ENCODE peak calls at places on chromosomes 2 and 18, in seven cellular contexts. I is right lobe of liver, Z is hepatocyte, Q is lower lobe of right lung, C is fibroblast of the aortic adventitia, O is A549, M is testis. J is an unnamed sample.

GRCh38 chr2:40369619-40370397 is 82.1 kb downstream of the SLC8A1 start:
- DNase-seq in I (no peak), Z (no peak), Q (no peak), C (peak), O (no peak), M (no peak), J (no peak)

GRCh38 chr18:79007440-79007839 is 27.8 kb downstream of the SALL3 start:
- DNase-seq in I (no peak), Z (no peak), Q (no peak), C (no peak), O (no peak), M (no peak), J (no peak)

GRCh38 chr2:156537147-156537546 is 101.0 kb downstream of the GPD2 start:
- DNase-seq in I (no peak), Z (no peak), Q (no peak), C (peak), O (no peak), M (no peak), J (no peak)

GRCh38 chr2:177327065-177327464 is 62.5 kb upstream of the NFE2L2 start:
- DNase-seq in I (no peak), Z (no peak), Q (no peak), C (no peak), O (no peak), M (no peak), J (no peak)

GRCh38 chr2:232515599-232515998 is 4.6 kb upstream of the PRSS56 start:
- DNase-seq in I (no peak), Z (peak), Q (no peak), C (no peak), O (no peak), M (no peak), J (no peak)

GRCh38 chr2:220676695-220677094 is 895.4 kb downstream of the EPHA4 start:
- DNase-seq in I (no peak), Z (no peak), Q (no peak), C (no peak), O (no peak), M (no peak), J (no peak)

GRCh38 chr2:145066795-145067194 is 546.9 kb upstream of the ZEB2 start:
- DNase-seq in I (no peak), Z (no peak), Q (no peak), C (no peak), O (no peak), M (peak), J (no peak)

GRCh38 chr2:168490916-168491605 is 35.0 kb downstream of the CERS6 start:
- DNase-seq in I (no peak), Z (no peak), Q (no peak), C (no peak), O (no peak), M (no peak), J (no peak)

GRCh38 chr2:96145028-96145939 is at the start of gene DUSP2:
- DNase-seq in I (peak), Z (peak), Q (peak), C (peak), O (peak), M (peak), J (peak)

GRCh38 chr2:234556848-234557573 is 60.1 kb upstream of the ARL4C start:
- DNase-seq in I (no peak), Z (peak), Q (no peak), C (peak), O (peak), M (no peak), J (no peak)

GRCh38 chr18:13232060-13232917 is 13.7 kb downstream of the LDLRAD4 start:
- DNase-seq in I (no peak), Z (no peak), Q (no peak), C (no peak), O (no peak), M (peak), J (no peak)

GRCh38 chr2:112692914-112693313 is 27.9 kb upstream of the NT5DC4 start:
- DNase-seq in I (no peak), Z (no peak), Q (no peak), C (no peak), O (no peak), M (no peak), J (no peak)

GRCh38 chr18:395481-396250 is 104.8 kb downstream of the COLEC12 start:
- DNase-seq in I (no peak), Z (peak), Q (no peak), C (peak), O (no peak), M (no peak), J (no peak)

GRCh38 chr18:31741096-31741735 is 19.5 kb downstream of the SLC25A52 start:
- DNase-seq in I (no peak), Z (peak), Q (no peak), C (peak), O (no peak), M (peak), J (peak)

GRCh38 chr2:62760555-62760954 is 55.0 kb downstream of the EHBP1 start:
- DNase-seq in I (no peak), Z (no peak), Q (no peak), C (peak), O (no peak), M (no peak), J (no peak)

GRCh38 chr18:45839415-45840395 is 14.2 kb downstream of the SIGLEC15 start:
- DNase-seq in I (no peak), Z (peak), Q (no peak), C (peak), O (no peak), M (peak), J (no peak)

GRCh38 chr18:29838556-29838955 is 1204.0 kb downstream of the DSC3 start:
- DNase-seq in I (no peak), Z (peak), Q (no peak), C (no peak), O (no peak), M (no peak), J (no peak)

GRCh38 chr2:44335806-44336538 is 25.3 kb downstream of the PREPL start:
- DNase-seq in I (no peak), Z (no peak), Q (no peak), C (peak), O (no peak), M (no peak), J (no peak)

GRCh38 chr2:208541982-208542464 is 135.4 kb downstream of the PTH2R start:
- DNase-seq in I (no peak), Z (no peak), Q (no peak), C (no peak), O (no peak), M (no peak), J (no peak)

GRCh38 chr2:238883315-238884004 is 35.6 kb downstream of the TWIST2 start:
- DNase-seq in I (no peak), Z (no peak), Q (no peak), C (no peak), O (no peak), M (no peak), J (no peak)

GRCh38 chr2:85807756-85808155 is 54.0 kb downstream of the ATOH8 start:
- DNase-seq in I (no peak), Z (no peak), Q (no peak), C (no peak), O (no peak), M (no peak), J (no peak)

GRCh38 chr2:19746611-19747309 is 155.0 kb downstream of the TTC32 start:
- DNase-seq in I (peak), Z (peak), Q (no peak), C (peak), O (peak), M (no peak), J (no peak)

GRCh38 chr2:233501198-233502076 is 65.1 kb downstream of the USP40 start:
- DNase-seq in I (no peak), Z (no peak), Q (no peak), C (peak), O (no peak), M (no peak), J (peak)

GRCh38 chr2:27379840-27380625 is 501 bp downstream of the ZNF513 start:
- DNase-seq in I (peak), Z (peak), Q (peak), C (peak), O (no peak), M (peak), J (no peak)

GRCh38 chr2:149561309-149561926 is 26.2 kb downstream of the MMADHC start:
- DNase-seq in I (no peak), Z (peak), Q (no peak), C (peak), O (no peak), M (peak), J (no peak)

GRCh38 chr2:30270166-30270565 is 38.8 kb downstream of the LBH start:
- DNase-seq in I (no peak), Z (no peak), Q (no peak), C (no peak), O (no peak), M (no peak), J (no peak)

GRCh38 chr2:230896346-230897115 is 28.5 kb downstream of the GPR55 start:
- DNase-seq in I (peak), Z (peak), Q (no peak), C (no peak), O (no peak), M (no peak), J (no peak)

GRCh38 chr18:28890796-28891195 is 713.9 kb upstream of the CDH2 start:
- DNase-seq in I (no peak), Z (no peak), Q (no peak), C (no peak), O (no peak), M (no peak), J (no peak)

GRCh38 chr2:101806123-101806522 is 108.6 kb downstream of the MAP4K4 start:
- DNase-seq in I (no peak), Z (peak), Q (no peak), C (peak), O (peak), M (no peak), J (no peak)

GRCh38 chr2:79487371-79487770 is 25.5 kb upstream of the CTNNA2 start:
- DNase-seq in I (no peak), Z (no peak), Q (no peak), C (no peak), O (no peak), M (peak), J (no peak)

GRCh38 chr2:213490087-213490486 is 205.8 kb downstream of the SPAG16 start:
- DNase-seq in I (no peak), Z (peak), Q (no peak), C (no peak), O (no peak), M (no peak), J (no peak)
- TF ChIP-seq CTCF in I (no peak), Z (peak), Q (no peak), C (no peak), O (no peak), M (no peak), J (no peak)

GRCh38 chr2:24333019-24333540 is 27.3 kb downstream of the ITSN2 start:
- DNase-seq in I (no peak), Z (no peak), Q (no peak), C (no peak), O (no peak), M (no peak), J (no peak)

GRCh38 chr2:24329700-24330099 is 30.6 kb downstream of the ITSN2 start:
- DNase-seq in I (no peak), Z (no peak), Q (no peak), C (no peak), O (no peak), M (no peak), J (peak)

GRCh38 chr2:24330161-24330560 is 30.2 kb downstream of the ITSN2 start:
- DNase-seq in I (no peak), Z (no peak), Q (no peak), C (no peak), O (no peak), M (no peak), J (no peak)

GRCh38 chr2:24327988-24328387 is 32.3 kb downstream of the ITSN2 start:
- DNase-seq in I (no peak), Z (no peak), Q (no peak), C (no peak), O (no peak), M (no peak), J (no peak)
- H3K4me3 ChIP-seq in I (no peak), Z (no peak), Q (no peak), C (no peak), O (no peak), M (no peak), J (no peak)

GRCh38 chr18:37512400-37512799 is 53.2 kb downstream of the CELF4 start:
- DNase-seq in I (no peak), Z (no peak), Q (no peak), C (no peak), O (no peak), M (no peak), J (no peak)
- TF ChIP-seq CTCF in I (no peak), Z (no peak), Q (no peak), C (no peak), O (no peak), M (no peak), J (no peak)

DNA sequence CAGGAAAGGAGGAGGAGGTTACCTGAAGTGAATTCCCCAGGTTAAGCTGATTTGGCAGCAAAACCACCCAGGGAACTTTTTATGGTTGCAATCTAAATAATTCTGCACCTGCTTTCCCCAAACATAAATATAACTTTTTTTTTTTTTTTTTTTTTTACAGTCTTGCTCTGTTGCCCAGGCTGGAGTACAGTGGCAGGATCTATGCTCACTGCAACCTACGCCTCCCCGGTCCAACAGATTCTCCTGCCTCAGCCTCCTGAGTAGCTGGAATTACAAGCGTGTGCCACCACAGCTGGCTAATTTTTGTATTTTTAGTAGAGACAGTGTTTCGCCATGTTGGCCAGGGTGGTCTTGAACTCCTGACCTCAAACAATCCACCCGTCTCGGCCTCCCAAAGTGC is 16.1 kb upstream of the PPP1CB start:
- DNase-seq in I (no peak), Z (no peak), Q (no peak), C (no peak), O (no peak), M (peak), J (no peak)
- H3K4me3 ChIP-seq in I (no peak), Z (no peak), Q (no peak), C (no peak), O (no peak), M (no peak), J (no peak)

DNA sequence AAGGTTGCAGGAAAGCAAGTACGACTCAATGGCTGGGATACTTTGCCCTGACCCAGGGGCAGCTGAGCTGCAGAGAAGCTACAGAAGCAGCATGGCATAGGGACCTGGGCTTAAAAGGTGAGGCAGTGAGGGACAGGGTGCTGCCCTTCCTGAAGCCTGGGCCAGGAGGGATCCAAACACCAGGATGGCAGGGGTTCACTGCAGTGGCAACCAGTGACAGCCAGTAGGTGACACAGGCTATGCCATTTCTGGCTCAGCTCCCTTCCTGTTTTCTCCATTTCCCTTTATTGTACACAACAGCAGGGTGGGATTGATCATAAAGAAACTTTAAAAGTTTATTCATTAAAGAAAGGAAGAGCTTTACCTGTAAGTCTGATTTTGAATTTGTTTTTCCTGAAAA is 48.8 kb downstream of the CABYR start:
- DNase-seq in I (no peak), Z (no peak), Q (no peak), C (no peak), O (no peak), M (no peak), J (no peak)
- TF ChIP-seq CTCF in I (no peak), Z (no peak), Q (no peak), C (no peak), O (no peak), M (no peak), J (no peak)

GRCh38 chr18:48949051-48949605 is 1.6 kb downstream of the SMAD7 start:
- DNase-seq in I (no peak), Z (peak), Q (peak), C (no peak), O (no peak), M (peak), J (no peak)

GRCh38 chr18:48946329-48946835 is 4.4 kb downstream of the SMAD7 start:
- DNase-seq in I (no peak), Z (no peak), Q (no peak), C (peak), O (no peak), M (no peak), J (no peak)

GRCh38 chr18:48948112-48949050 is 2.4 kb downstream of the SMAD7 start:
- DNase-seq in I (peak), Z (peak), Q (peak), C (peak), O (no peak), M (peak), J (no peak)

GRCh38 chr18:48947102-48947501 is 3.7 kb downstream of the SMAD7 start:
- DNase-seq in I (no peak), Z (no peak), Q (no peak), C (no peak), O (no peak), M (no peak), J (no peak)

GRCh38 chr18:48947583-48947982 is 3.2 kb downstream of the SMAD7 start:
- DNase-seq in I (no peak), Z (peak), Q (no peak), C (no peak), O (no peak), M (no peak), J (no peak)
- H3K4me3 ChIP-seq in I (peak), Z (peak), Q (peak), C (peak), O (peak), M (no peak), J (peak)

DNA sequence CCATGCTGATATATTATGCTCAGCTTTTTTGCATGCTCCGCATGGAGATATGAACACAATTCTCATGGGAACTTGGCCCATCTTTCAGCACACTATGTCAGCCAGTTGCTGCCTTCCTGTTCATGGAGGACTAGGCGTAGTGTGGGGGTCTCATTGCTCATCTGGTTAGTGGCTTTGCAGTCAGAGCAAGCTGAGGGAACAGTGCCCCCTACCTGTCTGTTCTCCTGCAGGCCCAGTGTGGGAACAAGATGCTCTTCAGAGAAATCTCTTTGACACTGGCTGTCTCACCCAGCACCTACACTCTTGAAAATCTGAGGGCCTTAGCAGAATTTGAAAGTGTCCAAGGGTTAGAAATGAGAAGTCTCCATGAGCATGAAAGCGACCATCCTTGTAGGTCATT is 47.1 kb downstream of the SPTBN1 start:
- DNase-seq in I (no peak), Z (peak), Q (no peak), C (no peak), O (no peak), M (peak), J (no peak)
- TF ChIP-seq CTCF in I (peak), Z (peak), Q (peak), C (peak), O (peak), M (peak), J (peak)

GRCh38 chr2:197383825-197384224 is 51.0 kb downstream of the SF3B1 start:
- DNase-seq in I (no peak), Z (no peak), Q (no peak), C (no peak), O (no peak), M (no peak), J (no peak)
- H3K4me3 ChIP-seq in I (no peak), Z (no peak), Q (no peak), C (no peak), O (no peak), M (no peak), J (no peak)

GRCh38 chr18:41537666-41538065 is 417.4 kb upstream of the PIK3C3 start:
- DNase-seq in I (no peak), Z (no peak), Q (no peak), C (no peak), O (no peak), M (no peak), J (no peak)

GRCh38 chr18:41530959-41531358 is 424.1 kb upstream of the PIK3C3 start:
- DNase-seq in I (no peak), Z (no peak), Q (no peak), C (no peak), O (no peak), M (no peak), J (no peak)

GRCh38 chr18:41529093-41529492 is 425.9 kb upstream of the PIK3C3 start:
- DNase-seq in I (no peak), Z (no peak), Q (no peak), C (no peak), O (no peak), M (no peak), J (no peak)

GRCh38 chr18:41532344-41533086 is 422.5 kb upstream of the PIK3C3 start:
- DNase-seq in I (no peak), Z (peak), Q (no peak), C (no peak), O (no peak), M (no peak), J (no peak)
- TF ChIP-seq CTCF in I (no peak), Z (peak), Q (no peak), C (no peak), O (no peak), M (no peak), J (no peak)